ENCODE peak calls at places on chromosomes 4 and X, in seven cellular contexts. One of them, this sample, is unnamed.

GRCh38 chr4:147772459-147772969 is 40.6 kb downstream of the ARHGAP10 start:
- DNase-seq in mesenchymal stem cell: peak; percentile 80
- DNase-seq in Karpas-422: no peak
- DNase-seq in ovary: no peak
- DNase-seq in SJSA1: peak; percentile 59
- DNase-seq in aorta: no peak
- DNase-seq in CD8-positive, alpha-beta memory T cell: no peak
- DNase-seq in this sample: no peak

GRCh38 chr4:159374749-159375535 is 272.1 kb downstream of the RAPGEF2 start:
- DNase-seq in Karpas-422: no peak
- DNase-seq in aorta: no peak
- DNase-seq in mesenchymal stem cell: peak; percentile 85
- DNase-seq in SJSA1: no peak
- DNase-seq in CD8-positive, alpha-beta memory T cell: no peak
- DNase-seq in ovary: no peak
- DNase-seq in this sample: no peak

GRCh38 chr4:77777135-77777777 is 41.9 kb downstream of the CNOT6L start:
- DNase-seq in Karpas-422: no peak
- DNase-seq in CD8-positive, alpha-beta memory T cell: no peak
- DNase-seq in aorta: no peak
- DNase-seq in mesenchymal stem cell: peak; percentile 24
- DNase-seq in SJSA1: no peak
- DNase-seq in ovary: no peak
- DNase-seq in this sample: no peak

GRCh38 chrX:48709522-48710117 is 13.1 kb downstream of the SUV39H1 start:
- DNase-seq in CD8-positive, alpha-beta memory T cell: no peak
- DNase-seq in ovary: no peak
- DNase-seq in mesenchymal stem cell: no peak
- DNase-seq in Karpas-422: no peak
- DNase-seq in SJSA1: no peak
- DNase-seq in aorta: no peak
- DNase-seq in this sample: no peak

GRCh38 chrX:139058831-139059495 is 347.4 kb upstream of the FGF13 start:
- DNase-seq in CD8-positive, alpha-beta memory T cell: no peak
- DNase-seq in Karpas-422: no peak
- DNase-seq in SJSA1: no peak
- DNase-seq in ovary: no peak
- DNase-seq in mesenchymal stem cell: no peak
- DNase-seq in aorta: no peak
- DNase-seq in this sample: no peak

GRCh38 chr4:114807759-114808404 is 209.3 kb downstream of the UGT8 start:
- DNase-seq in mesenchymal stem cell: peak; percentile 39
- DNase-seq in SJSA1: no peak
- DNase-seq in ovary: no peak
- DNase-seq in aorta: no peak
- DNase-seq in Karpas-422: peak; percentile 86
- DNase-seq in CD8-positive, alpha-beta memory T cell: peak; percentile 47
- DNase-seq in this sample: no peak

GRCh38 chr4:128512767-128513322 is 225.2 kb upstream of the PGRMC2 start:
- DNase-seq in CD8-positive, alpha-beta memory T cell: no peak
- DNase-seq in ovary: no peak
- DNase-seq in aorta: no peak
- DNase-seq in mesenchymal stem cell: peak; percentile 32
- DNase-seq in Karpas-422: peak; percentile 63
- DNase-seq in SJSA1: no peak
- DNase-seq in this sample: no peak

GRCh38 chrX:133792198-133792953 is 193.0 kb downstream of the GPC3 start:
- DNase-seq in aorta: peak; percentile 72
- DNase-seq in mesenchymal stem cell: peak; percentile 72
- DNase-seq in SJSA1: peak; percentile 62
- DNase-seq in Karpas-422: peak; percentile 86
- DNase-seq in ovary: peak; percentile 68
- DNase-seq in CD8-positive, alpha-beta memory T cell: peak; percentile 59
- DNase-seq in this sample: peak; percentile 52

GRCh38 chr4:124610214-124610613 is 102.3 kb downstream of the ANKRD50 start:
- DNase-seq in CD8-positive, alpha-beta memory T cell: no peak
- DNase-seq in SJSA1: no peak
- DNase-seq in aorta: no peak
- DNase-seq in mesenchymal stem cell: no peak
- DNase-seq in ovary: no peak
- DNase-seq in Karpas-422: no peak
- DNase-seq in this sample: peak; percentile 35

DNA sequence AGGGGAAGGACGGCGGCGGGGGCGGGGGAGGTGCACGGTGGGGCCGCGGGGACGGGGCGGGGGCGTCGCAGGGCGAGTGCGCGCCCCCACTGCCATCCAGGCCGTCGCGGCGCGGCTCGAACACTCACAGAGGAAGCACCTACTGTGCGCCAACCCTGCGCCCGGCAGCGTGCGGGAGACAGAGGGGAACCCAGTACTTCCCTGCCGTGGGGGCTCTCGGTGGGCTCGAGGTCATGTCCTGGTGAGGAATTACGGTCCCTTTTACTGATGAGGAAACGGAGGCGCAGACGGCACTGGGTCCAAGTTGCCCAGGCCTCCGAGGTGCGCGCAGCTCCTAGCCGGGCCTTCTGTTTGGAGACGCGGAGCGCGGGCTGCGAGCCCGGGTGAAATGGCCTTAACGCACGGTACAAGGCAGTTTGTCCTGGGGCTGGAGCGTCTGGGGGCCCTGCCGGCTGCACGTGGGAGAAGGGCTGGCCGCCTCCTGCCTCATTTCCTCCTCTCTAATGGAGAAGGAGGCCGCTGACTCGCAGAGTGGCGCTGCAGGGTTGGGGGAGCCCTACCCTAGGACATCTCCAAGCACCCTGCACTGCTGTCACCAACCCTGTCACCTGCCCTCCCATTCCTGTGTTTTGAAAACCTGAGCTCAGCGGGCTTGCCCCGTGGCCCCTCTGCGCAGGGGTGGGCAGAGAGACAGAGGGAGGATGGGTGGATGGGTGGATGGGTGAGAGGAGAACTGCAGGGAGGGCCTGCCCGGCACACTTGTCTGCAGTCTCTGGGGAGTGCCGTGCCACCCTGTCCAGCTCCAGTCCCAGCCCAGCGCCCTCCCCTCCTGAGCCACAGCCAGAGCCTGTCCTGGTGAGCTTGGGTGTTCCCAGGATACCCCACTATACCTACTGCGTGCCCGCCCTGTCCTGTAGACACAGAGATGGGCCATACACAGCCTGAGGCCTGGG is 106.0 kb downstream of the ADRA2C start:
- DNase-seq in CD8-positive, alpha-beta memory T cell: peak; percentile 17
- DNase-seq in ovary: peak; percentile 13
- DNase-seq in Karpas-422: no peak
- DNase-seq in SJSA1: no peak
- DNase-seq in mesenchymal stem cell: no peak
- DNase-seq in aorta: peak; percentile 73
- DNase-seq in this sample: peak; percentile 14
- H3K27me3 ChIP-seq in CD8-positive, alpha-beta memory T cell: peaks cover 9% of the 10 kb centered on the region
- H3K27me3 ChIP-seq in ovary: no peaks in the 10 kb centered on the region
- H3K27me3 ChIP-seq in Karpas-422: no peaks in the 10 kb centered on the region
- H3K27me3 ChIP-seq in SJSA1: peaks cover 45% of the 10 kb centered on the region
- H3K27me3 ChIP-seq in mesenchymal stem cell: peaks cover 92% of the 10 kb centered on the region
- H3K27me3 ChIP-seq in aorta: no peaks in the 10 kb centered on the region
- H3K27me3 ChIP-seq in this sample: peaks cover 74% of the 10 kb centered on the region

GRCh38 chr4:15398732-15399131 is 29.1 kb upstream of the C1QTNF7 start:
- DNase-seq in SJSA1: no peak
- DNase-seq in CD8-positive, alpha-beta memory T cell: no peak
- DNase-seq in ovary: no peak
- DNase-seq in mesenchymal stem cell: no peak
- DNase-seq in aorta: no peak
- DNase-seq in Karpas-422: no peak
- DNase-seq in this sample: no peak
- H3K27ac ChIP-seq in SJSA1: no peak overlapping the region
- H3K27ac ChIP-seq in CD8-positive, alpha-beta memory T cell: no peak overlapping the region
- H3K27ac ChIP-seq in ovary: no peak overlapping the region
- H3K27ac ChIP-seq in mesenchymal stem cell: no peak overlapping the region
- H3K27ac ChIP-seq in aorta: peak overlapping the region; percentile 30
- H3K27ac ChIP-seq in Karpas-422: no peak overlapping the region
- H3K27ac ChIP-seq in this sample: no peak overlapping the region

GRCh38 chr4:150049682-150050081 is 28.6 kb upstream of the DCLK2 start:
- DNase-seq in SJSA1: no peak
- DNase-seq in aorta: no peak
- DNase-seq in Karpas-422: no peak
- DNase-seq in ovary: no peak
- DNase-seq in mesenchymal stem cell: no peak
- DNase-seq in CD8-positive, alpha-beta memory T cell: no peak
- DNase-seq in this sample: no peak
- H3K4me3 ChIP-seq in SJSA1: no peak overlapping the region
- H3K4me3 ChIP-seq in aorta: no peak overlapping the region
- H3K4me3 ChIP-seq in Karpas-422: no peak overlapping the region
- H3K4me3 ChIP-seq in ovary: no peak overlapping the region
- H3K4me3 ChIP-seq in mesenchymal stem cell: no peak overlapping the region
- H3K4me3 ChIP-seq in CD8-positive, alpha-beta memory T cell: no peak overlapping the region
- H3K4me3 ChIP-seq in this sample: no peak overlapping the region

GRCh38 chr4:110633358-110634319 is 10.8 kb upstream of the PITX2 start:
- DNase-seq in SJSA1: no peak
- DNase-seq in ovary: no peak
- DNase-seq in CD8-positive, alpha-beta memory T cell: no peak
- DNase-seq in aorta: peak; percentile 70
- DNase-seq in mesenchymal stem cell: peak; percentile 31
- DNase-seq in Karpas-422: no peak
- DNase-seq in this sample: no peak
- H3K27me3 ChIP-seq in SJSA1: no peaks in the 10 kb centered on the region
- H3K27me3 ChIP-seq in ovary: no peaks in the 10 kb centered on the region
- H3K27me3 ChIP-seq in CD8-positive, alpha-beta memory T cell: peaks cover 68% of the 10 kb centered on the region
- H3K27me3 ChIP-seq in aorta: no peaks in the 10 kb centered on the region
- H3K27me3 ChIP-seq in mesenchymal stem cell: peaks cover 79% of the 10 kb centered on the region
- H3K27me3 ChIP-seq in Karpas-422: no peaks in the 10 kb centered on the region
- H3K27me3 ChIP-seq in this sample: peaks cover 99% of the 10 kb centered on the region

DNA sequence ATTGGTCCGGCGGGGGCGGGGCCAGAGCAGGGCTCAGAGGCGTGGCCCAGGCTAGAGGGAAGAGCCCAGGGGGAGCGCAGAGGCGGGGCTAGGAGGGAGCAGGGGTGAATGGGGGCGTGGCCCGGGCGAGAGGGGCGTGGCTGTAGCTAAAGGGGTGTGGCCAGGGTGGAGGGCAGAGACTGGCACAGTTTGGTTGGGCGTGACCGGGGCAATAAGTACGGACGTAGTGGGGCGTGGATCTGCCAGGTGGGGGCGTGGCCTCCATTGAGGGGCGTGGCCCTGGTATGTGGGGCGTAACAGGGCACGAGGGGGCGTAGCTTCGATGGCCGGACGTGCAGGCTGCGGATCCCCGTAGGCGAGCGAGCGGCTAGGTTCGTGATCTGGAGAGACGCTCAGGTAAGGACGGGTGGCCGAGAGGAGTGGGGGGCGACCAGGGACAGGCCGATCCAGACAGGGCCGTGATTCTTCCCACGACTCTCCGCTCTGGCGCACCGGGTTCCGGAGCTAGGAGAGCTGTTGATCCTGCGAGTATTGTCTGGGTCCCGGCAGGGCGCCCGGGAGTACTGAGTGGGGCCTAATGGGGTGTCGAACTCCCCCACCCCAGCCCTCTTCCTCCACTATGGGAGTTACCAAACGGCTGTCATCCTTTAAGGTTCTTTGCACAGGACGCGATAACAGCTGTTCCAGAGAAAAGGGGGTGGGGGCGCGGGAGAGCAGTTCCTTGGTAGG is at the start of gene CA5B:
- DNase-seq in SJSA1: peak; percentile 90
- DNase-seq in mesenchymal stem cell: peak; percentile 79
- DNase-seq in Karpas-422: peak; percentile 95
- DNase-seq in aorta: peak; percentile 99
- DNase-seq in ovary: peak; percentile 95
- DNase-seq in CD8-positive, alpha-beta memory T cell: peak; percentile 97
- DNase-seq in this sample: peak; percentile 94
- H3K27ac ChIP-seq in SJSA1: no peak within 1 kb of the TSS
- H3K27ac ChIP-seq in mesenchymal stem cell: no peak within 1 kb of the TSS
- H3K27ac ChIP-seq in Karpas-422: peak within 1 kb of the TSS; percentile 56
- H3K27ac ChIP-seq in aorta: no peak within 1 kb of the TSS
- H3K27ac ChIP-seq in ovary: no peak within 1 kb of the TSS
- H3K27ac ChIP-seq in CD8-positive, alpha-beta memory T cell: peak within 1 kb of the TSS; percentile 85
- H3K27ac ChIP-seq in this sample: peak within 1 kb of the TSS; percentile 64

GRCh38 chr4:87977521-87978278 is 2.2 kb downstream of the SPP1 start:
- DNase-seq in aorta: no peak
- DNase-seq in ovary: no peak
- DNase-seq in SJSA1: no peak
- DNase-seq in mesenchymal stem cell: no peak
- DNase-seq in Karpas-422: no peak
- DNase-seq in CD8-positive, alpha-beta memory T cell: no peak
- DNase-seq in this sample: no peak

GRCh38 chr4:87971866-87972265 is 3.6 kb upstream of the SPP1 start:
- DNase-seq in SJSA1: no peak
- DNase-seq in aorta: no peak
- DNase-seq in ovary: no peak
- DNase-seq in mesenchymal stem cell: no peak
- DNase-seq in CD8-positive, alpha-beta memory T cell: no peak
- DNase-seq in Karpas-422: no peak
- DNase-seq in this sample: no peak

GRCh38 chr4:87974856-87975462 is 555 bp upstream of the SPP1 start:
- DNase-seq in aorta: no peak
- DNase-seq in CD8-positive, alpha-beta memory T cell: no peak
- DNase-seq in mesenchymal stem cell: peak; percentile 22
- DNase-seq in ovary: no peak
- DNase-seq in SJSA1: no peak
- DNase-seq in Karpas-422: no peak
- DNase-seq in this sample: no peak

GRCh38 chr4:87975466-87975865 is at the start of gene SPP1:
- DNase-seq in ovary: no peak
- DNase-seq in mesenchymal stem cell: peak; percentile 30
- DNase-seq in CD8-positive, alpha-beta memory T cell: no peak
- DNase-seq in SJSA1: no peak
- DNase-seq in aorta: no peak
- DNase-seq in Karpas-422: peak; percentile 56
- DNase-seq in this sample: no peak

GRCh38 chr4:87973283-87974169 is 2.0 kb upstream of the SPP1 start:
- DNase-seq in mesenchymal stem cell: peak; percentile 95
- DNase-seq in CD8-positive, alpha-beta memory T cell: peak; percentile 47
- DNase-seq in aorta: no peak
- DNase-seq in SJSA1: peak; percentile 68
- DNase-seq in Karpas-422: peak; percentile 77
- DNase-seq in ovary: peak; percentile 64
- DNase-seq in this sample: peak; percentile 56
- H3K4me3 ChIP-seq in mesenchymal stem cell: no peak overlapping the region
- H3K4me3 ChIP-seq in CD8-positive, alpha-beta memory T cell: no peak overlapping the region
- H3K4me3 ChIP-seq in aorta: no peak overlapping the region
- H3K4me3 ChIP-seq in SJSA1: peak overlapping the region; percentile 22
- H3K4me3 ChIP-seq in Karpas-422: no peak overlapping the region
- H3K4me3 ChIP-seq in ovary: no peak overlapping the region
- H3K4me3 ChIP-seq in this sample: peak overlapping the region; percentile 3

GRCh38 chrX:103397707-103398106 is 21.4 kb downstream of the BEX3 start:
- DNase-seq in Karpas-422: no peak
- DNase-seq in aorta: no peak
- DNase-seq in ovary: no peak
- DNase-seq in mesenchymal stem cell: no peak
- DNase-seq in SJSA1: no peak
- DNase-seq in CD8-positive, alpha-beta memory T cell: no peak
- DNase-seq in this sample: no peak
- H3K27me3 ChIP-seq in Karpas-422: no peaks in the 10 kb centered on the region
- H3K27me3 ChIP-seq in aorta: no peaks in the 10 kb centered on the region
- H3K27me3 ChIP-seq in ovary: no peaks in the 10 kb centered on the region
- H3K27me3 ChIP-seq in mesenchymal stem cell: no peaks in the 10 kb centered on the region
- H3K27me3 ChIP-seq in SJSA1: no peaks in the 10 kb centered on the region
- H3K27me3 ChIP-seq in CD8-positive, alpha-beta memory T cell: no peaks in the 10 kb centered on the region
- H3K27me3 ChIP-seq in this sample: no peaks in the 10 kb centered on the region